ENCODE peak calls at places on chromosomes 2 and 18, in ten cellular contexts. B is K562, A is endothelial cell of umbilical vein, G is A549, Z is right lobe of liver, D is heart left ventricle, W is stomach, C is adrenal gland, L is transverse colon, S is testis. R is an unnamed sample.

GRCh38 chr18:67217551-67218166 is 298.9 kb downstream of the DSEL start:
- DNase-seq in B (peak; percentile 22), A (peak; percentile 70), G (peak; percentile 1), Z (peak; percentile 52), D (no peak), W (peak; percentile 42), C (peak; percentile 81), L (peak; percentile 29), S (peak; percentile 80), R (peak; percentile 37)

GRCh38 chr2:202377308-202377736 is 1.2 kb downstream of the BMPR2 start:
- DNase-seq in B (no peak), A (peak; percentile 40), G (no peak), Z (peak; percentile 69), D (peak; percentile 72), W (peak; percentile 45), C (peak; percentile 70), L (peak; percentile 48), S (peak; percentile 43), R (peak; percentile 37)

GRCh38 chr18:49447810-49448745 is 12.4 kb downstream of the DYM start:
- DNase-seq in B (peak; percentile 12), A (peak; percentile 53), G (peak; percentile 12), Z (no peak), D (no peak), W (no peak), C (no peak), L (peak; percentile 21), S (peak; percentile 73), R (no peak)

GRCh38 chr2:197786010-197786877 is 1.1 kb upstream of the BOLL start:
- DNase-seq in B (no peak), A (no peak), G (peak; percentile 35), Z (no peak), D (peak; percentile 75), W (peak; percentile 56), C (no peak), L (peak; percentile 41), S (peak; percentile 55), R (no peak)

GRCh38 chr2:23632831-23633395 is 247.9 kb downstream of the KLHL29 start:
- DNase-seq in B (no peak), A (no peak), G (no peak), Z (no peak), D (peak; percentile 20), W (no peak), C (no peak), L (no peak), S (no peak), R (no peak)

GRCh38 chr2:124740636-124741035 is 715.5 kb downstream of the CNTNAP5 start:
- DNase-seq in B (no peak), A (no peak), G (no peak), Z (no peak), D (no peak), W (no peak), C (no peak), L (no peak), S (no peak), R (no peak)

GRCh38 chr18:74790451-74790850 is 192.8 kb downstream of the ZNF407 start:
- DNase-seq in B (no peak), A (no peak), G (no peak), Z (no peak), D (no peak), W (no peak), C (no peak), L (no peak), S (no peak), R (no peak)

GRCh38 chr2:236666646-236667204 is 97.1 kb downstream of the ACKR3 start:
- DNase-seq in B (no peak), A (no peak), G (no peak), Z (no peak), D (peak; percentile 11), W (no peak), C (no peak), L (no peak), S (no peak), R (no peak)

GRCh38 chr2:18551623-18552022 is 8.8 kb downstream of the RDH14 start:
- DNase-seq in B (no peak), A (no peak), G (no peak), Z (no peak), D (no peak), W (no peak), C (no peak), L (no peak), S (no peak), R (no peak)

DNA sequence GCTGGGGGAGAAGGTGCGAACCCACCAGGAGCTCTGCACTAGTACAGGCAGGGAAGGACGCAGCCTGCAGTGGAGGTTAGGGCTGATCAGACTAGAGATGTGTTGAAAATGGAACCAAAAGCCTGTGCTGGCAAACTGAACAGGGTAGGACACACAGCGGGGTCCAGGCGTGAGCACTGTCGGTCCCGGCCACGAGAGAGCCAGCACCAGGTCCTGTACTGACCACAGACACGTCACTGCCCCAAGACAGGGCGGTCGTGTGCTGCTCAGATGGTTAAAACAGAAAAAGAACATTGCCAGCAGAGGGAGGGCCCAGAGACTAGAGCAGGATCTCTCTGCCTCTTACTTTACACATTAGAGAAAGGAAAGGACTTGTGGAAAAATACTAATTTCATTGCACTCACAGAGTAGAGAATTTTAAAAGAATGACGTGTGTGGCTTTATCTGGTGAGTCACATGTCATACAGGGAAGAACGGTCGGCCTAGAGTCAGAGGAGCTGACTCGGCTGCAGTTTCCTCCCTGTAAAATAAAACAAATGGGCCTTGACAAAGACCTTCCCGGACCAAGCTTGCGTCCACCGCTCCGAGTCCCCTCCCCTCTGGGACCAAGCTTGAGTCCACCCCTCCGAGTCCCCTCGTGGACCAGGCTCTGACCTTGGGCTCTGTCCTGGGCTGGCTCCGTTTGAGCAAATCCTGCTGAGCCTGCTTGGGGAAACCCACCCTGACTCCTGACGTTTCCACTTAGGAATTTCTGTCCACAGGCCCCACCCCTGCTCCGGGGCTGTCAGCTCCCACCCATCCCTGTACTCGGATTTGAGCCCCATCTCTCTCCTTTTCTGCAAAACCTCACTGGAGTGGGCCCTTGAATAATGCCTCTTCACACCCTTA is 16.7 kb upstream of the ADI1 start:
- DNase-seq in B (peak; percentile 47), A (peak; percentile 92), G (no peak), Z (peak; percentile 67), D (peak; percentile 82), W (peak; percentile 55), C (peak; percentile 89), L (peak; percentile 33), S (peak; percentile 71), R (peak; percentile 82)
- TF ChIP-seq POLR2A in B (peak; percentile 64), A (peak; percentile 90), G (peak; percentile 12), Z (peak; percentile 39), D (peak; percentile 17), W (no peak), C (peak; percentile 81), L (no peak), S (no peak), R (peak; percentile 36)

GRCh38 chr18:55405655-55406373 is 182.2 kb downstream of the TCF4 start:
- DNase-seq in B (peak; percentile 8), A (peak; percentile 97), G (peak; percentile 26), Z (peak; percentile 64), D (peak; percentile 87), W (peak; percentile 47), C (peak; percentile 97), L (peak; percentile 42), S (peak; percentile 95), R (peak; percentile 86)

GRCh38 chr18:55406374-55407045 is 181.5 kb downstream of the TCF4 start:
- DNase-seq in B (no peak), A (no peak), G (no peak), Z (no peak), D (no peak), W (no peak), C (no peak), L (no peak), S (no peak), R (no peak)

GRCh38 chr18:55407191-55407590 is 180.8 kb downstream of the TCF4 start:
- DNase-seq in B (no peak), A (no peak), G (no peak), Z (no peak), D (no peak), W (no peak), C (no peak), L (no peak), S (no peak), R (no peak)

GRCh38 chr18:55404811-55405654 is 183.0 kb downstream of the TCF4 start:
- DNase-seq in B (no peak), A (no peak), G (no peak), Z (no peak), D (no peak), W (no peak), C (no peak), L (no peak), S (no peak), R (no peak)

GRCh38 chr18:55407774-55408535 is 180.0 kb downstream of the TCF4 start:
- DNase-seq in B (no peak), A (no peak), G (no peak), Z (no peak), D (no peak), W (no peak), C (no peak), L (no peak), S (no peak), R (no peak)
- H3K4me1 ChIP-seq in B (no peaks in the 10 kb centered on the region), A (peaks cover 42% of the 10 kb centered on the region), G (peaks cover 19% of the 10 kb centered on the region), Z (no peaks in the 10 kb centered on the region), D (no peaks in the 10 kb centered on the region), W (peaks cover 7% of the 10 kb centered on the region), C (peaks cover 26% of the 10 kb centered on the region), L (peaks cover 6% of the 10 kb centered on the region), S (peaks cover 33% of the 10 kb centered on the region), R (peaks cover 4% of the 10 kb centered on the region)

GRCh38 chr2:14633031-14633430 is 514 bp downstream of the LRATD1 start:
- DNase-seq in B (no peak), A (no peak), G (no peak), Z (no peak), D (no peak), W (peak; percentile 30), C (peak; percentile 52), L (peak; percentile 26), S (no peak), R (peak; percentile 20)

GRCh38 chr2:14633451-14634211 is 1.1 kb downstream of the LRATD1 start:
- DNase-seq in B (no peak), A (no peak), G (no peak), Z (no peak), D (peak; percentile 54), W (no peak), C (peak; percentile 51), L (peak; percentile 18), S (peak; percentile 17), R (peak; percentile 32)

GRCh38 chr2:14634223-14634884 is 1.8 kb downstream of the LRATD1 start:
- DNase-seq in B (peak; percentile 39), A (peak; percentile 51), G (peak; percentile 82), Z (peak; percentile 78), D (peak; percentile 81), W (peak; percentile 93), C (peak; percentile 94), L (peak; percentile 90), S (peak; percentile 88), R (peak; percentile 90)

GRCh38 chr2:14631676-14632075 is 841 bp upstream of the LRATD1 start:
- DNase-seq in B (no peak), A (no peak), G (no peak), Z (no peak), D (no peak), W (no peak), C (no peak), L (no peak), S (no peak), R (no peak)

GRCh38 chr2:14632133-14632936 is at the start of gene LRATD1:
- DNase-seq in B (peak; percentile 66), A (peak; percentile 22), G (peak; percentile 27), Z (peak; percentile 84), D (peak; percentile 89), W (peak; percentile 94), C (peak; percentile 89), L (peak; percentile 95), S (peak; percentile 97), R (peak; percentile 93)
- TF ChIP-seq POLR2A in B (no peak), A (no peak), G (no peak), Z (peak; percentile 65), D (peak; percentile 89), W (peak; percentile 75), C (peak; percentile 86), L (peak; percentile 99), S (peak; percentile 51), R (peak; percentile 67)

GRCh38 chr2:12734914-12735654 is 18.3 kb downstream of the TRIB2 start:
- DNase-seq in B (no peak), A (no peak), G (no peak), Z (no peak), D (no peak), W (no peak), C (peak; percentile 82), L (no peak), S (peak; percentile 82), R (peak; percentile 68)
- H3K4me1 ChIP-seq in B (peaks cover 3% of the 10 kb centered on the region), A (peaks cover 2% of the 10 kb centered on the region), G (no peaks in the 10 kb centered on the region), Z (no peaks in the 10 kb centered on the region), D (peaks cover 52% of the 10 kb centered on the region), W (peaks cover 73% of the 10 kb centered on the region), C (peaks cover 48% of the 10 kb centered on the region), L (no peaks in the 10 kb centered on the region), S (peaks cover 66% of the 10 kb centered on the region), R (peaks cover 43% of the 10 kb centered on the region)

R was measured in ovary.